ENCODE peak calls at places on chromosomes 1 and 21, in seven cellular contexts. V is GM06990, D is AG10803, Y is retinal pigment epithelial cell, I is cardiac muscle cell, K is IMR-90, G is fibroblast of mammary gland. A is an unnamed sample.

GRCh38 chr21:46661211-46661625 is 25.7 kb downstream of the PRMT2 start:
- DNase-seq in V (peak), D (peak), Y (peak), I (peak), K (peak), G (peak), A (peak)

GRCh38 chr1:28436211-28436769 is 66.8 kb downstream of the PHACTR4 start:
- DNase-seq in V (no peak), D (no peak), Y (no peak), I (no peak), K (no peak), G (no peak), A (no peak)

GRCh38 chr1:87179851-87180519 is 148.7 kb upstream of the LMO4 start:
- DNase-seq in V (no peak), D (no peak), Y (no peak), I (no peak), K (no peak), G (no peak), A (no peak)

GRCh38 chr1:201468844-201469644 is at the start of gene PHLDA3:
- DNase-seq in V (peak), D (peak), Y (no peak), I (peak), K (peak), G (peak), A (peak)

GRCh38 chr1:47785561-47786271 is 211.5 kb downstream of the TRABD2B start:
- DNase-seq in V (no peak), D (no peak), Y (no peak), I (peak), K (no peak), G (no peak), A (no peak)

GRCh38 chr1:6547301-6547700 is 7.0 kb downstream of the NOL9 start:
- DNase-seq in V (no peak), D (no peak), Y (no peak), I (no peak), K (peak), G (peak), A (no peak)

GRCh38 chr1:103459385-103459784 is 66.1 kb upstream of the RNPC3 start:
- DNase-seq in V (no peak), D (peak), Y (no peak), I (no peak), K (no peak), G (peak), A (no peak)

GRCh38 chr1:229186373-229187056 is 84.4 kb upstream of the RAB4A start:
- DNase-seq in V (no peak), D (no peak), Y (no peak), I (no peak), K (no peak), G (peak), A (no peak)

GRCh38 chr1:212930986-212931678 is 19.2 kb upstream of the VASH2 start:
- DNase-seq in V (no peak), D (no peak), Y (no peak), I (no peak), K (no peak), G (no peak), A (no peak)

GRCh38 chr1:156781585-156782186 is 14.4 kb downstream of the PRCC start:
- DNase-seq in V (no peak), D (peak), Y (no peak), I (no peak), K (peak), G (peak), A (peak)

GRCh38 chr1:66374561-66375111 is 159.3 kb upstream of the SGIP1 start:
- DNase-seq in V (peak), D (peak), Y (no peak), I (no peak), K (peak), G (peak), A (peak)

GRCh38 chr1:201016943-201017827 is 6.3 kb downstream of the KIF21B start:
- DNase-seq in V (peak), D (no peak), Y (no peak), I (no peak), K (no peak), G (no peak), A (no peak)

GRCh38 chr1:184156521-184157395 is 105.2 kb downstream of the TSEN15 start:
- DNase-seq in V (no peak), D (no peak), Y (no peak), I (peak), K (no peak), G (no peak), A (no peak)

GRCh38 chr1:12666141-12666735 is 22.4 kb downstream of the AADACL4 start:
- DNase-seq in V (no peak), D (no peak), Y (no peak), I (no peak), K (peak), G (no peak), A (no peak)

GRCh38 chr1:212070720-212071302 is 35.3 kb downstream of the DTL start:
- DNase-seq in V (no peak), D (peak), Y (no peak), I (peak), K (peak), G (peak), A (peak)

GRCh38 chr1:158819461-158820443 is 11.4 kb upstream of the MNDA start:
- DNase-seq in V (no peak), D (no peak), Y (no peak), I (no peak), K (no peak), G (no peak), A (no peak)

GRCh38 chr1:8409107-8409506 is 91.2 kb downstream of the SLC45A1 start:
- DNase-seq in V (no peak), D (peak), Y (no peak), I (peak), K (peak), G (peak), A (no peak)
- TF ChIP-seq CTCF in V (peak), D (peak), Y (peak), I (peak), K (peak), G (peak), A (peak)

GRCh38 chr1:234778215-234779159 is 168.5 kb upstream of the IRF2BP2 start:
- DNase-seq in V (no peak), D (no peak), Y (no peak), I (no peak), K (no peak), G (no peak), A (no peak)
- H3K4me3 ChIP-seq in V (no peak), D (no peak), Y (no peak), I (no peak), K (no peak), G (no peak), A (no peak)

DNA sequence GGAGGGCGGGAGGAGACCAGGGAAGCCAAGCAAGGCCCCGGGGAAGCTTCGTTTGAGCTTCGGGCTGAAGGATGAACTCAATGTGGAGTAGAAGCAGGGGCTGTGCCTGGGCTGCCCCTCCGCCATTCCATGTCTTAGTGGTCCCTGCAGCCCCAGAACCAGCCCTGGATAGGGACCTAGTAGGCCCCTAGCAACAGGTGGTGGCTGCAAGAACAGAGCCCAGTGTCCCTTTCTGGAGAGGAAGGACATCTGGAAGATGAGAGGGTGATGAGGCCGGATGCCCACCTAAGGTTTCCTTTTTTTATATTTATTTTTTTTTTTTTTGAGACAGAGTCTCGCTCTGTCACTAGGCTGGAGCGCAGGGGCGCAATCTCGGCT is 27.2 kb downstream of the ECE1 start:
- DNase-seq in V (no peak), D (no peak), Y (no peak), I (no peak), K (no peak), G (no peak), A (no peak)
- TF ChIP-seq CTCF in V (no peak), D (no peak), Y (no peak), I (no peak), K (no peak), G (no peak), A (no peak)

DNA sequence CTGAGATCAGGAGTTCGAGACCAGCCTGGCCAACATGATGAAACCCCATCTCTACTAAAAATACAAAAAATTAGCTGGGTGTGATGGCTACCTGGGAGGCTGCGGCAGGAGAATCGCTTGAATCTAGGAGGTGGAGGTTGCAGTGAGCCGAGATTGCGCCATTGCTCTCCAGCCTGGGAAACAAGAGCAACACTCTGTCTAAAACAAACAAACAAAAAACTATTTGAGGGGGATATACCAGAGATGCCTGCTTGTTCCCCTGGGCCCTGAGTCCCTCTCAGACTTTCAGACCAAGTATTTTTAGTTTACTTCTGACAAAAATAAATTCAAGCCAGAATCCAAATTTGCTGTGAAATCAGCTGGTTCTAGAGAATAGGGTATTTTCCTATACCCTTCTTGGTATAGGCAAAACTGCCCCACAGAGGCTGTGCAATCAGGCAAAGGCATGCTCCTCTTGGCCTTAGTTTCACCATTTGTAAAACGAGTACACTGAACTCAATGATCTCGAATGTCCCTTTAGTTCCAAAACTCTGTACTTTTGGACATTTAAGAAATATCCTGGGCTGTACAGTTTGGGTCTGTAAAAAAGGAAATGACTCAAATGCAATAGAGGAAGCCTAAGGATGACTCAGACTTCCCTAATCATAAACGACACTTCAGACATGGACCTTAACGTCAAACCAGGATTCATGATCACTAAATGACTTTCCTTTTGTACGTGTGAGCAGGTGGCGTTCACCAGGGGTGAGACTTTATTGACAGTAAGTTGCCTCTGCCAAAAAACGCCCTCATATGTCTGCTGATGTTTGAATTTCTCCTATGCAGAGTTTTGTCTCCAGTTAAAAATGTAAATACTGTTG is 16.1 kb downstream of the ENSA start:
- DNase-seq in V (peak), D (peak), Y (no peak), I (no peak), K (peak), G (peak), A (peak)
- H3K4me3 ChIP-seq in V (no peak), D (peak), Y (no peak), I (no peak), K (peak), G (peak), A (no peak)

DNA sequence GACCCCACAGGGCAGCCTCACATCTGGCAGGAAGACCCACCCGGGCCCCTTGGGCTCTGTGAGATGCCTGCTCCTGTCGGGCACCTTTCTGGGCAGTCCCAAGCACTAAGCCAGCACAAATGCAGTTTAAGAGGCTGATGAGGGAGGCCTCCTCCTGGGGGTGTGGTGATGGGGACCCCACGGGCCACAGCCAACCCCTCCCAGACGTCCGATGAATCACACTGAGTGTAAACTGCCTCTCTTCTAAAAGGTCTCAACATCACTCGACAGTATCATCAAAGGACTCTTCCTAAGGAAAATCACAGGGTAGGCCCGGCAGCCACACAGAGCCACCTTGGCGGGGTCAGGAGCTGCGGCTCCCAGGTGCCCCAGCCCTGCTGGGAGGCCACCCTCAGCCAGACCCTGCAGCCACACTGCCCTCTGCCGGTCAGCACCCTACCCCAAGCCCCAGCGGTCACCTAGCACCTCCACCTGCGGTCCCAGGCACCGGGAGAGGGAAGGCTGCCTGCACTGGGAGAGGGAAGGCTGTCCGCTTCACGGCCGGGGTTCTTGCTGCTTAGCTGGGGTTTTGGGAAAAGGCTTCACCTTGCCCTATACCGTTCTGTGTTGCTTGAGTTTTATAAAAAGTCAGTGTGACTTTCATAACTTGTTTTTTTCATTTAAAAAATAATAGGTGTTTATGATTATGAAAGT is 3.8 kb upstream of the PRKCZ start:
- DNase-seq in V (peak), D (no peak), Y (no peak), I (peak), K (no peak), G (peak), A (no peak)
- TF ChIP-seq CTCF in V (peak), D (peak), Y (peak), I (peak), K (peak), G (peak), A (peak)

DNA sequence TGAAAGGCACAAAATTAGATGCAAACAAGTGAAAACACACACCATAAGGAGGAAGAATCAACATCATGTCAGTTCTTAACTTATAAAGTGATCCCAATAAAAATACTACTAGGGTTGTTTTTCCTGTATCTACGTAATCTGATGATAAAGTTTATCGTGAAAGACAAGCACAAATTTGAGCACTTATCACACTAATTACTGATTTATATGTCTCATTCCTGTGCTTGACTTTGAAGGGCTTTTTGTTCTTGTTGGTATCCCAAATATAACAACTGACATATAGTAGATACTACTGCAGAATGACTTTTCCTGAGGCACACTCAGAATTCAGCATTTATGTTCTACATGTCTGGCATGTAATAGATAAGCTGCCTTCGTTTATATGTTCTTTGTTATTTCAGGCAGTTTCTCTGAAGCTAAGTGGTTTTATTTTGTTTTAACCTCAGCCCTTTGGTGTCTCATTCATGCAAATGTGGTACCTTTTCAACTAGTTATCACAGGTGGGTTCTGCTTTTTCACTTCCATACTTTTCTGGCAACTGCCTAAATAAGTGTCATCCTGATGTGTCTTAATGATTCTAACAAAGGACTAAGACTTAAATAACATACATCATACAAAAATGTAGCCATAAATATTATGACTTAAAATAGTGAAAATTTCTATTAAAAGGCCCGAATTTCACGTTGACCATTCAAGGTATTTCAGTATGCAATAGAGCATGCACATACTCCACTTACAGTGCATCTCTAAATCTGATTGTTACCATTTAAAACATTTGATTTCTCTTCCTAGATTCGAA is 73.2 kb downstream of the LRRC8C start:
- DNase-seq in V (no peak), D (no peak), Y (no peak), I (no peak), K (peak), G (no peak), A (no peak)
- H3K4me3 ChIP-seq in V (no peak), D (no peak), Y (no peak), I (no peak), K (no peak), G (no peak), A (no peak)

DNA sequence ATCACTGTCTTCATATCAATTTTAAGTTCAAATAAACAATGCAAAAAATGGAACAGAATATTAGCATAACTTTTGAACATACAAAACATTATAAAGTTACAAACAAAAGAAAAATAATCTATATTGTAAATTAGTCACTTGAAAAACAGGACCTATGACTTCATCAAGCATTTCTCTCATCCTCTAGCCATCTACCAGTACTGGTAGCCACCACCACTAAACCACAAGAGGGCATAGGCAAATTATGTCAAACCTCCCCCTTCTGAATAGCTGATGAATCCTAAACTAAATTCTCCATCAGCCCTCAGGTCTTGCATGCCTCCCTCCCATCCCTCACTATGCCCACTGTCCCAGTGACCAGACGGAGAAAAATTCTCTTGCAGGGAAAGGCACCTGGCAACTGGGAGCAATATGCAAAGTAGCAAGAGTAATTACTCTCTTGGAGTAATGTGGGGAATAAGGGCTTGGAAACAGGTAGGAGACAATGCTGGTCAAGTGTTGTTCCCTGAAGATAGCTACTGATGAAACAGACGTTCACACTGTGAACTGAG is 37.1 kb downstream of the SSX2IP start:
- DNase-seq in V (no peak), D (peak), Y (no peak), I (no peak), K (peak), G (peak), A (no peak)
- TF ChIP-seq CTCF in V (no peak), D (peak), Y (peak), I (no peak), K (no peak), G (peak), A (no peak)

GRCh38 chr1:226973898-226974543 is 33.9 kb downstream of the COQ8A start:
- DNase-seq in V (no peak), D (peak), Y (no peak), I (no peak), K (peak), G (peak), A (no peak)
- H3K4me3 ChIP-seq in V (no peak), D (no peak), Y (no peak), I (no peak), K (no peak), G (no peak), A (no peak)

DNA sequence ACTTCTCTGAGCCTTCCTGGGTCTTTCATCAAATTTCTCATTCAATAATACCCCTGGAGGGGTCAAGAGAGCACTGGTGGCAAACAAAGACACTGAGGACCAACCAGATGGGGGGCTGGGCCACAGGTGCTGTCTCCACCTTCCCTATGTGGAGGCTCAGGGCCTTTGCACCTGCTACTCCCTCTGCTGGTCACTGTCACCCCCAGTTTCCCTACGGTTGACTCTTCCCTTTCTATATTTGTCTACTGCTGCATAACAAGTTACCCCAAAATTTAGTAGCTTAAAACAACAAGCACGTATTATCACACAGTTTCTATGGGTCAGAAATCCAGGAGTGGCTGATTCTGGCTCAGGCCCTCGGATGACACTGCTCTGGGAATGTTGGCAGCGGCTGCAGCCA is 138.8 kb upstream of the RUNX3 start:
- DNase-seq in V (no peak), D (no peak), Y (no peak), I (no peak), K (no peak), G (no peak), A (no peak)
- TF ChIP-seq CTCF in V (peak), D (no peak), Y (peak), I (peak), K (no peak), G (peak), A (no peak)